ENCODE peak calls at places on chromosomes 13 and 19, in seven cellular contexts. N, F, H, U, Y, S and P are unnamed samples.

GRCh38 chr19:50415661-50416033 is 3.1 kb upstream of the SPIB start:
- DNase-seq in N (no peak), F (no peak), H (no peak), U (no peak), Y (no peak), S (no peak), P (no peak)

GRCh38 chr13:98050041-98050466 is 92.8 kb upstream of the FARP1 start:
- DNase-seq in N (no peak), F (no peak), H (no peak), U (no peak), Y (peak; percentile 13), S (no peak), P (no peak)

GRCh38 chr13:85575110-85575509 is 224.1 kb downstream of the SLITRK6 start:
- DNase-seq in N (no peak), F (no peak), H (no peak), U (no peak), Y (no peak), S (no peak), P (no peak)

GRCh38 chr13:109665781-109666249 is 120.6 kb downstream of the IRS2 start:
- DNase-seq in N (no peak), F (no peak), H (no peak), U (no peak), Y (no peak), S (no peak), P (no peak)

GRCh38 chr13:110576736-110577476 is 15.4 kb upstream of the RAB20 start:
- DNase-seq in N (no peak), F (no peak), H (no peak), U (no peak), Y (no peak), S (no peak), P (no peak)

GRCh38 chr19:52331757-52332156 is 4.3 kb upstream of the ZNF610 start:
- DNase-seq in N (no peak), F (no peak), H (no peak), U (no peak), Y (no peak), S (no peak), P (no peak)

GRCh38 chr19:49613374-49613773 is 22.4 kb downstream of the PRR12 start:
- DNase-seq in N (no peak), F (no peak), H (no peak), U (no peak), Y (no peak), S (no peak), P (no peak)

GRCh38 chr19:2423913-2424685 is 3.3 kb downstream of the TIMM13 start:
- DNase-seq in N (no peak), F (no peak), H (no peak), U (no peak), Y (no peak), S (no peak), P (no peak)

GRCh38 chr19:20860339-20860738 is 62.7 kb upstream of the ZNF85 start:
- DNase-seq in N (no peak), F (no peak), H (no peak), U (no peak), Y (no peak), S (no peak), P (no peak)

GRCh38 chr19:14370169-14370998 is 10.9 kb upstream of the ADGRE5 start:
- DNase-seq in N (no peak), F (no peak), H (no peak), U (no peak), Y (no peak), S (no peak), P (no peak)

GRCh38 chr19:5281588-5281987 is 59.0 kb downstream of the PTPRS start:
- DNase-seq in N (no peak), F (no peak), H (no peak), U (no peak), Y (no peak), S (no peak), P (no peak)

GRCh38 chr19:47232422-47233211 is 1.6 kb upstream of the BBC3 start:
- DNase-seq in N (no peak), F (no peak), H (no peak), U (no peak), Y (peak; percentile 58), S (no peak), P (peak; percentile 56)

GRCh38 chr19:50909240-50910070 is 1.7 kb downstream of the KLK4 start:
- DNase-seq in N (no peak), F (peak; percentile 41), H (peak; percentile 19), U (peak; percentile 98), Y (peak; percentile 23), S (no peak), P (peak; percentile 70)

GRCh38 chr19:30376826-30377425 is 4.7 kb downstream of the ZNF536 start:
- DNase-seq in N (no peak), F (no peak), H (no peak), U (no peak), Y (no peak), S (no peak), P (no peak)

GRCh38 chr19:55353803-55354697 is 469 bp downstream of the COX6B2 start:
- DNase-seq in N (no peak), F (peak; percentile 37), H (peak; percentile 93), U (peak; percentile 94), Y (peak; percentile 46), S (no peak), P (peak; percentile 89)

GRCh38 chr19:56080669-56081401 is 40.3 kb downstream of the ZNF787 start:
- DNase-seq in N (peak; percentile 42), F (peak; percentile 73), H (peak; percentile 90), U (peak; percentile 73), Y (peak; percentile 41), S (peak; percentile 49), P (peak; percentile 44)

GRCh38 chr13:22169473-22169872 is 498.6 kb downstream of the FGF9 start:
- DNase-seq in N (no peak), F (no peak), H (no peak), U (no peak), Y (no peak), S (no peak), P (no peak)